ENCODE peak calls at places on chromosomes 2 and 18, in nine cellular contexts. U is colonic mucosa, B is endothelial cell of umbilical vein, H is GM23338, W is esophagus squamous epithelium, D is transverse colon, P is A549, K is RWPE1, L is thoracic aorta. R is an unnamed sample.

GRCh38 chr2:236505648-236506047 is 64.0 kb upstream of the ACKR3 start:
- DNase-seq in U (no peak), B (no peak), H (no peak), W (no peak), D (no peak), P (no peak), K (no peak), L (no peak), R (no peak)

GRCh38 chr18:80108739-80109675 is at the start of gene ADNP2:
- DNase-seq in U (peak; percentile 83), B (peak; percentile 97), H (peak; percentile 99), W (peak; percentile 54), D (peak; percentile 83), P (peak; percentile 97), K (peak; percentile 94), L (peak; percentile 89), R (peak; percentile 84)

GRCh38 chr2:96157649-96158553 is 12.7 kb upstream of the DUSP2 start:
- DNase-seq in U (no peak), B (no peak), H (no peak), W (no peak), D (no peak), P (no peak), K (no peak), L (no peak), R (no peak)

GRCh38 chr2:112606567-112606966 is 22.2 kb downstream of the CHCHD5 start:
- DNase-seq in U (peak; percentile 72), B (no peak), H (no peak), W (no peak), D (peak; percentile 72), P (no peak), K (no peak), L (no peak), R (no peak)

GRCh38 chr2:127045792-127046501 is 61.0 kb downstream of the BIN1 start:
- DNase-seq in U (peak; percentile 16), B (no peak), H (no peak), W (no peak), D (no peak), P (no peak), K (no peak), L (no peak), R (no peak)

GRCh38 chr18:11989966-11990380 is 8.7 kb downstream of the IMPA2 start:
- DNase-seq in U (no peak), B (no peak), H (peak; percentile 41), W (no peak), D (no peak), P (no peak), K (no peak), L (no peak), R (no peak)

GRCh38 chr18:58640428-58640805 is 11.5 kb upstream of the ALPK2 start:
- DNase-seq in U (no peak), B (no peak), H (peak; percentile 26), W (no peak), D (no peak), P (no peak), K (no peak), L (no peak), R (no peak)

GRCh38 chr2:178882666-178883440 is 75.6 kb upstream of the TTN start:
- DNase-seq in U (no peak), B (peak; percentile 95), H (no peak), W (no peak), D (no peak), P (no peak), K (peak; percentile 19), L (no peak), R (peak; percentile 31)

GRCh38 chr2:170818294-170819104 is 1.8 kb downstream of the GAD1 start:
- DNase-seq in U (no peak), B (no peak), H (peak; percentile 65), W (no peak), D (no peak), P (no peak), K (peak; percentile 10), L (no peak), R (no peak)

GRCh38 chr18:46156124-46156745 is 52.0 kb downstream of the HAUS1 start:
- DNase-seq in U (no peak), B (no peak), H (no peak), W (no peak), D (no peak), P (no peak), K (no peak), L (no peak), R (no peak)

DNA sequence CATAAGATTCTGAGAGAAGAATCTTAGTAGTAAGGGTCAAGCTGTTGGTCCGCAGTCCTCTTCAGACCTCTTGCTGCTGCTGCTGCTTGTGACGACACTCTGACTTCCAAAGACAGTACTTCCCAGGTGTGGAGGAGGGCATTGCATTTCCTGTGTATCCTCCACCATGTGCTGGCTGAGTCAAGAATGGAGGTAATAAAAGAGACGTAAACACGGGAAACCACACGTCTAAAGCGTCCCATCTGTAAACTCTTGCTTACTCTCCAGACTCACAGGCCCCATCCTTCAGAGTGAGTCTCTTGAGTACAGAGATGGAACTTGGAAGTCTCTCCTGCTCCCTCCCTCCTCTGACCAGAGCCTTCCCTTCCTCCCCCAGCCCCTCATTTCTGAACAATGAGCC is 25.6 kb downstream of the KLHL29 start:
- DNase-seq in U (no peak), B (no peak), H (no peak), W (no peak), D (peak; percentile 5), P (no peak), K (no peak), L (no peak), R (no peak)
- H3K27ac ChIP-seq in U (no peak overlapping the region), B (no peak overlapping the region), H (no peak overlapping the region), W (no peak overlapping the region), D (no peak overlapping the region), P (no peak overlapping the region), K (no peak overlapping the region), L (peak overlapping the region; percentile 46), R (peak overlapping the region; percentile 78)

GRCh38 chr2:150274108-150274507 is 213.4 kb downstream of the RND3 start:
- DNase-seq in U (no peak), B (no peak), H (no peak), W (no peak), D (no peak), P (no peak), K (peak; percentile 27), L (no peak), R (no peak)

GRCh38 chr2:150280255-150280654 is 207.2 kb downstream of the RND3 start:
- DNase-seq in U (no peak), B (peak; percentile 78), H (no peak), W (no peak), D (no peak), P (no peak), K (no peak), L (no peak), R (peak; percentile 62)

GRCh38 chr2:150282821-150283309 is 204.6 kb downstream of the RND3 start:
- DNase-seq in U (no peak), B (no peak), H (no peak), W (no peak), D (no peak), P (no peak), K (no peak), L (no peak), R (no peak)

GRCh38 chr2:150276737-150277136 is 210.7 kb downstream of the RND3 start:
- DNase-seq in U (no peak), B (no peak), H (no peak), W (no peak), D (no peak), P (no peak), K (no peak), L (no peak), R (no peak)

GRCh38 chr2:150279673-150280072 is 207.8 kb downstream of the RND3 start:
- DNase-seq in U (no peak), B (peak; percentile 26), H (no peak), W (no peak), D (no peak), P (no peak), K (no peak), L (no peak), R (no peak)
- H3K27ac ChIP-seq in U (no peak overlapping the region), B (no peak overlapping the region), H (no peak overlapping the region), W (peak overlapping the region; percentile 3), D (peak overlapping the region; percentile 22), P (no peak overlapping the region), K (no peak overlapping the region), L (no peak overlapping the region), R (peak overlapping the region; percentile 47)

DNA sequence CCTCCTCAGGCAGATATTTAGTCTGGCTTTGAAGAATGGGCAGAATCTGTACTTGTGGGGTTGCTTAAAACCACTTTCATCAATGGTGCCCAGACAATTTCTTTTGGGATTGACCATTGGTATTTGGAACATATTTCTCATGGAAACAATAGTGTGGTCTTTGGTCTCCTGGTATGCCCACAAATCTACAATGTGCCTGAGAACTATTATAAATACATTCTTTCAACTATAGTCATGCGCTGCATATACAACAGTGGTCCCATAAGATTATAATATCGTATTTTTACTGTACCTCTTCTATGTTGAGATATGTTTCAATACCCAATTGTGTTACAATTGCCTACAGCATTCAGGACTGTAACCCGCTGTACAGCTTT is 34.8 kb upstream of the PPP4R1 start:
- DNase-seq in U (no peak), B (no peak), H (no peak), W (no peak), D (no peak), P (no peak), K (no peak), L (no peak), R (no peak)
- H3K27ac ChIP-seq in U (no peak overlapping the region), B (no peak overlapping the region), H (no peak overlapping the region), W (peak overlapping the region; percentile 90), D (no peak overlapping the region), P (peak overlapping the region; percentile 83), K (no peak overlapping the region), L (no peak overlapping the region), R (no peak overlapping the region)

GRCh38 chr2:217899231-217900009 is 103.4 kb downstream of the TNS1 start:
- DNase-seq in U (peak; percentile 62), B (no peak), H (peak; percentile 89), W (no peak), D (peak; percentile 72), P (peak; percentile 77), K (peak; percentile 83), L (no peak), R (peak; percentile 95)
- H3K27ac ChIP-seq in U (no peak overlapping the region), B (no peak overlapping the region), H (no peak overlapping the region), W (peak overlapping the region; percentile 92), D (peak overlapping the region; percentile 90), P (peak overlapping the region; percentile 89), K (peak overlapping the region; percentile 92), L (peak overlapping the region; percentile 96), R (peak overlapping the region; percentile 98)

GRCh38 chr2:156505696-156506095 is 69.5 kb downstream of the GPD2 start:
- DNase-seq in U (no peak), B (no peak), H (no peak), W (no peak), D (no peak), P (no peak), K (no peak), L (no peak), R (no peak)
- H3K27ac ChIP-seq in U (no peak overlapping the region), B (no peak overlapping the region), H (no peak overlapping the region), W (no peak overlapping the region), D (no peak overlapping the region), P (no peak overlapping the region), K (no peak overlapping the region), L (no peak overlapping the region), R (no peak overlapping the region)

GRCh38 chr2:25063876-25064660 is 22.2 kb downstream of the EFR3B start:
- DNase-seq in U (no peak), B (no peak), H (no peak), W (no peak), D (no peak), P (no peak), K (no peak), L (no peak), R (no peak)
- H3K27ac ChIP-seq in U (no peak overlapping the region), B (no peak overlapping the region), H (no peak overlapping the region), W (no peak overlapping the region), D (no peak overlapping the region), P (no peak overlapping the region), K (no peak overlapping the region), L (peak overlapping the region; percentile 50), R (no peak overlapping the region)